ENCODE peak calls at places on chromosomes 7 and 10, in seven cellular contexts. P is substantia nigra, U is EH, H is ELR, K is kidney tubule cell, W is ELF-1, Z is AG09319. E is an unnamed sample.

GRCh38 chr10:91123246-91123645 is 97.2 kb upstream of the PCGF5 start:
- DNase-seq in P (no peak), U (no peak), H (no peak), K (no peak), W (no peak), Z (no peak), E (no peak)

GRCh38 chr10:90227259-90227658 is 525.9 kb downstream of the KIF20B start:
- DNase-seq in P (no peak), U (peak; percentile 32), H (peak; percentile 87), K (peak; percentile 77), W (no peak), Z (no peak), E (peak; percentile 58)

GRCh38 chr10:596725-597345 is 92.6 kb downstream of the DIP2C start:
- DNase-seq in P (no peak), U (no peak), H (no peak), K (no peak), W (no peak), Z (no peak), E (peak; percentile 10)

GRCh38 chr10:117533507-117534281 is 8.9 kb upstream of the EMX2 start:
- DNase-seq in P (no peak), U (no peak), H (no peak), K (peak; percentile 50), W (peak; percentile 16), Z (no peak), E (no peak)

GRCh38 chr7:81903115-81903514 is 133.3 kb upstream of the HGF start:
- DNase-seq in P (no peak), U (peak; percentile 37), H (no peak), K (no peak), W (no peak), Z (no peak), E (no peak)

GRCh38 chr7:151427705-151428392 is 12.1 kb downstream of the CRYGN start:
- DNase-seq in P (no peak), U (no peak), H (no peak), K (no peak), W (no peak), Z (no peak), E (no peak)

GRCh38 chr10:16519908-16520861 is 1.5 kb downstream of the C1QL3 start:
- DNase-seq in P (no peak), U (no peak), H (no peak), K (no peak), W (peak; percentile 6), Z (no peak), E (no peak)

GRCh38 chr10:16905304-16905703 is 88.1 kb upstream of the RSU1 start:
- DNase-seq in P (no peak), U (peak; percentile 52), H (no peak), K (no peak), W (no peak), Z (peak; percentile 54), E (no peak)

GRCh38 chr10:37289833-37290464 is 164.6 kb downstream of the ANKRD30A start:
- DNase-seq in P (no peak), U (no peak), H (no peak), K (no peak), W (no peak), Z (no peak), E (no peak)

GRCh38 chr7:112205348-112206237 is 606 bp downstream of the DOCK4 start:
- DNase-seq in P (peak; percentile 62), U (peak; percentile 54), H (peak; percentile 60), K (peak; percentile 65), W (peak; percentile 77), Z (peak; percentile 36), E (peak; percentile 78)

GRCh38 chr7:122885583-122886356 is 490 bp downstream of the CADPS2 start:
- DNase-seq in P (peak; percentile 21), U (peak; percentile 22), H (peak; percentile 7), K (peak; percentile 77), W (peak; percentile 70), Z (no peak), E (peak; percentile 23)

GRCh38 chr10:122664501-122664900 is 35.1 kb downstream of the C10orf120 start:
- DNase-seq in P (no peak), U (no peak), H (no peak), K (no peak), W (no peak), Z (no peak), E (no peak)

GRCh38 chr7:137606061-137606674 is 240.6 kb downstream of the DGKI start:
- DNase-seq in P (no peak), U (peak; percentile 64), H (peak; percentile 72), K (peak; percentile 71), W (no peak), Z (peak; percentile 41), E (no peak)

GRCh38 chr7:4748267-4748666 is 27.2 kb upstream of the AP5Z1 start:
- DNase-seq in P (no peak), U (no peak), H (no peak), K (peak; percentile 74), W (no peak), Z (no peak), E (no peak)

GRCh38 chr10:79179404-79180309 is 110.9 kb downstream of the ZMIZ1 start:
- DNase-seq in P (peak; percentile 59), U (peak; percentile 42), H (no peak), K (peak; percentile 36), W (no peak), Z (no peak), E (peak; percentile 53)

GRCh38 chr7:74051629-74052410 is 23.8 kb downstream of the ELN start:
- DNase-seq in P (no peak), U (peak; percentile 26), H (peak; percentile 61), K (peak; percentile 49), W (peak; percentile 89), Z (no peak), E (no peak)

GRCh38 chr7:80273327-80273726 is 138.7 kb downstream of the GNAI1 start:
- DNase-seq in P (no peak), U (peak; percentile 85), H (peak; percentile 34), K (no peak), W (no peak), Z (no peak), E (no peak)

GRCh38 chr7:13312327-13312726 is 624.9 kb downstream of the ARL4A start:
- DNase-seq in P (no peak), U (no peak), H (peak; percentile 54), K (no peak), W (peak; percentile 3), Z (no peak), E (no peak)

GRCh38 chr10:19811517-19811916 is 4.7 kb upstream of the PLXDC2 start:
- DNase-seq in P (peak; percentile 24), U (no peak), H (no peak), K (peak; percentile 51), W (no peak), Z (no peak), E (peak; percentile 71)

E was measured in head of caudate nucleus.